ENCODE peak calls at places on chromosome 9, in ten cellular contexts. C is HFFc6; A is lower lobe of right lung; Z is lower leg skin; E is IMR-90; T is CD8-positive, alpha-beta T cell; L is choroid plexus epithelial cell; X is RWPE1; G is MCF 10A; N is AG04450. I is an unnamed sample.

GRCh38 chr9:2838984-2839367 is 4.9 kb downstream of the PUM3 start:
- DNase-seq in G (no peak), N (no peak), A (no peak), X (no peak), C (no peak), L (peak; percentile 16), E (no peak), Z (no peak), T (no peak), I (no peak)

GRCh38 chr9:2345013-2345412 is 276.6 kb upstream of the VLDLR start:
- DNase-seq in A (no peak), T (no peak), Z (no peak), E (no peak), C (no peak), L (no peak), N (no peak), G (no peak), X (no peak), I (no peak)

GRCh38 chr9:34458967-34459355 is 356 bp downstream of the DNAI1 start:
- DNase-seq in A (no peak), E (no peak), Z (no peak), C (no peak), T (no peak), X (no peak), G (no peak), N (no peak), L (no peak), I (no peak)

GRCh38 chr9:125748511-125749099 is 1.4 kb downstream of the PBX3 start:
- DNase-seq in L (peak; percentile 28), E (no peak), X (peak; percentile 26), N (no peak), T (no peak), Z (no peak), C (no peak), G (peak; percentile 34), A (no peak), I (peak; percentile 34)

GRCh38 chr9:87713278-87713989 is 12.5 kb upstream of the CTSL start:
- DNase-seq in Z (peak; percentile 92), C (peak; percentile 99), L (peak; percentile 99), N (peak; percentile 94), X (peak; percentile 84), E (peak; percentile 99), T (no peak), G (peak; percentile 94), A (peak; percentile 87), I (no peak)

GRCh38 chr9:1049641-1050040 is 516 bp upstream of the DMRT2 start:
- DNase-seq in G (no peak), Z (no peak), L (no peak), A (no peak), E (no peak), C (no peak), T (no peak), X (no peak), N (no peak), I (no peak)

GRCh38 chr9:77731930-77732329 is 83.8 kb upstream of the GNA14 start:
- DNase-seq in L (no peak), X (no peak), N (no peak), Z (no peak), G (no peak), E (no peak), A (no peak), C (no peak), T (no peak), I (no peak)

GRCh38 chr9:138022121-138022741 is 144.6 kb downstream of the CACNA1B start:
- DNase-seq in L (peak; percentile 16), Z (no peak), G (no peak), A (peak; percentile 33), C (no peak), X (no peak), E (no peak), T (no peak), N (no peak), I (no peak)

GRCh38 chr9:10612649-10613398 is at the start of gene PTPRD:
- DNase-seq in Z (no peak), N (no peak), G (peak; percentile 23), A (peak; percentile 74), E (peak; percentile 5), X (peak; percentile 62), C (no peak), L (peak; percentile 46), T (no peak), I (peak; percentile 71)
- TF ChIP-seq CTCF in Z (no peak), N (no peak), G (peak; percentile 17), A (peak; percentile 11), E (no peak), X (peak; percentile 42), C (no peak), L (peak; percentile 36), T (no peak), I (no peak)

DNA sequence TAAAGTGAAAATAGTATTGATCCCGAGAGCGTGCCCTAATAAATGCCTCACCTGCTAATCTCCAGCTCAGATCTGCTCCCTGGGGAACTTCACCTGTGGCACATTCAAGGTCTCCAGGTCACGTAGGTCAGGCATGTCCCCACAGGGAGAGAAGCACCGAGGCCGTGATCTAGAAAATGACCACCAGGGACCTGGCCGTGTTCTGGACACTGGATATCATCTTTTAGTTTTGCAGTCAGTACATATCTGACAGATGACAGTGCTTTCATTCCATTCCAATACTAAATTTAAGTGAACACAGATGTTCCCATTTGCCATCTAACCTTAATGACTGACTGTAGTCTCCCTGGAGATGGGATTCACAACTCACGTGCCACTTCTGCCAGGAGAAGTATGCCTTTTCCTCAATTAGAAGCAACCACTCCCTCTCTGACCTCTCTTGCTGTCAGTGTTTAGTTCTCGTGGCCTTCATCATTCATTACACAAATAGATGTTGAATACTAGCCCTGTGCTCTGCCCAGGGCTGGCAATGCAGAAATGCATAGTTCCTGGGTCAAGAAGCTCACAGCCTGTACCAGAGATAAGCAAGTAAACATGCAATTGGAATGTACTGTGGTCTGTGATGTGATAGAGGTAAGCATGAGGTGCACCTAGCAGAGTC is 276.5 kb downstream of the NTRK2 start:
- DNase-seq in L (no peak), C (peak; percentile 52), A (no peak), E (no peak), T (no peak), X (no peak), G (no peak), N (no peak), Z (no peak), I (no peak)
- TF ChIP-seq CTCF in L (no peak), C (no peak), A (no peak), E (no peak), T (no peak), X (no peak), G (no peak), N (no peak), Z (no peak), I (no peak)

DNA sequence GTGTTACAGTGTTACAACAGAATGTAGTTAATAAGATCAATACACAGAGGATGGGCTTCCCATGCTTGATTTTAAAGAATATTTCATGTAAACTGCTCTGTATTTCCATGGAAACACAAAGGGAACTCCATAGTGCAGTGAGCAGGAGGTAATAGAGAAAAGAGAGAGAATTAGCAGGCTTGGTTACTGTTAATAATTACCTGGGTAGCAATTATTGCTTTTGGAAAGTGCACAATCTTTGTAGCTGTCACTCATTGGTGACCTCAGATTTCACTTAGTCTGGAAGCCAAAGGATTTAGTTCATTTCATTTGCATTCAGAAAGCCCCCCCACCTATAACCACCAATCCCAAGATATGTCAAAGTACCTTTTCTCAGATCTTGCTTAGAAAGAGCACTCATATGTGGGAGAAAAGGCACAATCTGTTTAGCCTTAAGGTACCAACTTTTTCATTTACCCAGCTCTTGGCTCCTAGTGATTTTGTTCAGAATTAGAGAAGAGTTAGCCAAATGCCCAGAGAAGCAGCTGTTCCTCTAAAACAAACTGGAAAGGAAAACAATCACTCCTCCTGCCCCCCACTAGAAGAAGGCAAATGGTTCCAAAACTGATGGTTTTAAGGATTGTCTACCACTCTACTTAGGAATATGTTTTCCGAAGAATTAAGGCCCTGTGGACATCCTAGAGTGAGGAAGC is 234.5 kb upstream of the SLC24A2 start:
- DNase-seq in L (no peak), T (no peak), C (no peak), N (no peak), G (no peak), X (no peak), A (no peak), Z (no peak), E (no peak), I (no peak)
- TF ChIP-seq CTCF in L (no peak), T (no peak), C (no peak), N (no peak), G (no peak), X (no peak), A (no peak), Z (no peak), E (no peak), I (no peak)

GRCh38 chr9:133377721-133378216 is 1.6 kb downstream of the STKLD1 start:
- DNase-seq in C (peak; percentile 65), A (no peak), L (peak; percentile 70), Z (no peak), N (no peak), X (no peak), G (peak; percentile 65), T (no peak), E (peak; percentile 17), I (no peak)

GRCh38 chr9:133375116-133375723 is 640 bp downstream of the SURF4 start:
- DNase-seq in T (no peak), Z (no peak), A (no peak), L (peak; percentile 51), G (peak; percentile 54), N (no peak), E (peak; percentile 46), X (peak; percentile 72), C (no peak), I (peak; percentile 61)

GRCh38 chr9:133374612-133375115 is 1.2 kb downstream of the SURF4 start:
- DNase-seq in A (no peak), L (peak; percentile 72), Z (no peak), E (peak; percentile 68), N (no peak), G (no peak), X (no peak), T (no peak), C (peak; percentile 41), I (no peak)

GRCh38 chr9:133378408-133378962 is 2.3 kb downstream of the STKLD1 start:
- DNase-seq in L (no peak), Z (no peak), A (no peak), G (no peak), C (no peak), T (no peak), X (no peak), E (no peak), N (no peak), I (no peak)

GRCh38 chr9:133375724-133376654 is at the start of the genes STKLD1 and SURF4:
- DNase-seq in G (peak; percentile 96), N (peak; percentile 79), C (peak; percentile 90), T (peak; percentile 90), L (peak; percentile 98), Z (peak; percentile 93), A (peak; percentile 98), X (peak; percentile 100), E (peak; percentile 94), I (peak; percentile 100)
- TF ChIP-seq CTCF in G (no peak), N (no peak), C (no peak), T (no peak), L (no peak), Z (no peak), A (no peak), X (no peak), E (no peak), I (no peak)

GRCh38 chr9:68779558-68780376 is 74.7 kb downstream of the PIP5K1B start:
- DNase-seq in A (peak; percentile 96), C (peak; percentile 89), G (peak; percentile 92), N (peak; percentile 86), L (peak; percentile 96), E (peak; percentile 92), T (peak; percentile 93), Z (peak; percentile 90), X (peak; percentile 96), I (peak; percentile 89)
- TF ChIP-seq CTCF in A (peak; percentile 48), C (peak; percentile 73), G (no peak), N (no peak), L (no peak), E (peak; percentile 32), T (peak; percentile 53), Z (no peak), X (peak; percentile 30), I (peak; percentile 44)

I was measured in GM20000.